ENCODE peak calls at places on chromosome 22, in five cellular contexts. G is CD4-positive, alpha-beta T cell; C is NAMALWA; O is renal cortical epithelial cell; Y is endothelial cell. S is an unnamed sample.

GRCh38 chr22:50523806-50524663 is 1.4 kb downstream of the SCO2 start:
- DNase-seq in C (peak), G (no peak), Y (no peak), O (no peak), S (no peak)

GRCh38 chr22:44099696-44100095 is 75.6 kb downstream of the PARVB start:
- DNase-seq in O (no peak), G (no peak), C (no peak), Y (no peak), S (no peak)

GRCh38 chr22:43642807-43643206 is 169.3 kb downstream of the EFCAB6 start:
- DNase-seq in Y (peak), G (no peak), C (no peak), O (no peak), S (no peak)

GRCh38 chr22:29733362-29734322 is 13.8 kb downstream of the CABP7 start:
- DNase-seq in O (peak), Y (no peak), G (no peak), C (peak), S (no peak)

GRCh38 chr22:37223965-37224551 is 11.8 kb upstream of the SSTR3 start:
- DNase-seq in O (no peak), C (no peak), G (no peak), Y (no peak), S (no peak)

GRCh38 chr22:44358723-44359440 is 46.1 kb upstream of the SHISAL1 start:
- DNase-seq in C (no peak), O (no peak), Y (no peak), G (no peak), S (no peak)

GRCh38 chr22:23816552-23816976 is 22.2 kb downstream of the DERL3 start:
- DNase-seq in G (no peak), C (no peak), Y (no peak), O (no peak), S (no peak)

GRCh38 chr22:31332886-31333285 is 13.3 kb downstream of the PATZ1 start:
- DNase-seq in C (no peak), G (no peak), O (no peak), Y (no peak), S (no peak)

GRCh38 chr22:37181681-37182080 is 6.4 kb downstream of the C1QTNF6 start:
- DNase-seq in O (no peak), Y (no peak), C (no peak), G (no peak), S (no peak)

GRCh38 chr22:46087816-46088277 is 62.5 kb upstream of the PPARA start:
- DNase-seq in G (no peak), O (no peak), C (no peak), Y (no peak), S (no peak)

GRCh38 chr22:27220349-27220748 is 563.0 kb downstream of the MIAT start:
- DNase-seq in Y (no peak), G (no peak), C (no peak), O (peak), S (no peak)

GRCh38 chr22:40153186-40153585 is 24.5 kb upstream of the TNRC6B start:
- DNase-seq in G (no peak), Y (no peak), O (no peak), C (no peak), S (no peak)

GRCh38 chr22:30605449-30606110 is 1.4 kb upstream of the TCN2 start:
- DNase-seq in C (peak), G (no peak), O (peak), Y (peak), S (no peak)

GRCh38 chr22:24728790-24729637 is 45.5 kb downstream of the PIWIL3 start:
- DNase-seq in G (no peak), C (no peak), Y (peak), O (no peak), S (no peak)

GRCh38 chr22:26527167-26527566 is 14.9 kb upstream of the TFIP11 start:
- DNase-seq in C (no peak), G (no peak), Y (no peak), O (no peak), S (no peak)

GRCh38 chr22:27463121-27463520 is 338.4 kb downstream of the MN1 start:
- DNase-seq in O (no peak), Y (no peak), C (no peak), G (no peak), S (no peak)

GRCh38 chr22:46696614-46697013 is 41.4 kb downstream of the CERK start:
- DNase-seq in G (no peak), Y (no peak), O (no peak), C (no peak), S (no peak)

GRCh38 chr22:35441489-35442100 is 41.7 kb downstream of the MCM5 start:
- DNase-seq in O (no peak), Y (no peak), C (no peak), G (no peak), S (no peak)

GRCh38 chr22:36563001-36563400 is 34.0 kb upstream of the EIF3D start:
- DNase-seq in O (no peak), C (no peak), G (no peak), Y (no peak), S (no peak)

GRCh38 chr22:40204331-40205116 is 26.8 kb downstream of the TNRC6B start:
- DNase-seq in Y (no peak), O (peak), G (no peak), C (no peak), S (no peak)

GRCh38 chr22:36775589-36775965 is 342 bp downstream of the IFT27 start:
- DNase-seq in Y (peak), O (peak), G (no peak), C (peak), S (no peak)

GRCh38 chr22:47593911-47594311 is 831.5 kb downstream of the TBC1D22A start:
- DNase-seq in G (no peak), C (no peak), Y (no peak), O (no peak), S (no peak)

GRCh38 chr22:19579880-19580279 is 55.7 kb upstream of the CLDN5 start:
- DNase-seq in O (no peak), Y (peak), G (no peak), C (no peak), S (no peak)

GRCh38 chr22:18119409-18120110 is 9.0 kb downstream of the TUBA8 start:
- DNase-seq in O (no peak), C (no peak), Y (no peak), G (no peak), S (no peak)

GRCh38 chr22:47401976-47402770 is 639.7 kb downstream of the TBC1D22A start:
- DNase-seq in G (no peak), O (no peak), C (no peak), Y (no peak), S (no peak)

GRCh38 chr22:26172389-26172990 is 3.2 kb downstream of the SEZ6L start:
- DNase-seq in C (peak), G (no peak), O (peak), Y (peak), S (no peak)

GRCh38 chr22:35684270-35684700 is 33.4 kb upstream of the APOL5 start:
- DNase-seq in Y (no peak), C (peak), O (no peak), G (no peak), S (no peak)

GRCh38 chr22:40405178-40406062 is 35.0 kb downstream of the SGSM3 start:
- DNase-seq in O (no peak), Y (no peak), C (no peak), G (no peak), S (no peak)

GRCh38 chr22:23180893-23181762 is 819 bp downstream of the BCR start:
- DNase-seq in Y (no peak), G (no peak), C (peak), O (no peak), S (no peak)

GRCh38 chr22:44129614-44129976 is 51.1 kb upstream of the PARVG start:
- DNase-seq in C (no peak), Y (no peak), G (no peak), O (no peak), S (no peak)

GRCh38 chr22:43862882-43863202 is 529 bp upstream of the SULT4A1 start:
- DNase-seq in C (no peak), Y (no peak), G (no peak), O (no peak), S (no peak)

GRCh38 chr22:25334091-25334490 is 114.7 kb downstream of the CRYBB2 start:
- DNase-seq in O (no peak), C (peak), G (no peak), Y (peak), S (no peak)

GRCh38 chr22:44702479-44703219 is 645 bp downstream of the PRR5 start:
- DNase-seq in G (no peak), Y (peak), O (no peak), C (no peak), S (no peak)

GRCh38 chr22:28051091-28051786 is 132.2 kb upstream of the PITPNB start:
- DNase-seq in G (no peak), C (no peak), O (no peak), Y (no peak), S (no peak)

GRCh38 chr22:23212061-23213030 is 32.0 kb downstream of the BCR start:
- DNase-seq in G (no peak), C (peak), O (no peak), Y (no peak), S (no peak)

GRCh38 chr22:20799449-20799848 is 25.5 kb downstream of the SERPIND1 start:
- DNase-seq in O (no peak), C (no peak), G (no peak), Y (no peak), S (no peak)

GRCh38 chr22:35630891-35631290 is 13.8 kb upstream of the MB start:
- DNase-seq in C (no peak), O (no peak), G (no peak), Y (no peak), S (no peak)